ENCODE peak calls at places on chromosomes 1 and 21, in five cellular contexts. One of them, this sample, is unnamed.

GRCh38 chr1:209250970-209251636 is 332.4 kb upstream of the CAMK1G start:
- DNase-seq in GM13977: no peak
- DNase-seq in AG09319: no peak
- DNase-seq in progenitor cell of endocrine pancreas: no peak
- DNase-seq in activated CD8-positive, alpha-beta T cell treated with anti-CD3 and anti-CD28 coated beads for 36 hours: no peak
- DNase-seq in this sample: no peak

GRCh38 chr1:84634536-84635205 is 55.6 kb downstream of the SSX2IP start:
- DNase-seq in progenitor cell of endocrine pancreas: no peak
- DNase-seq in GM13977: no peak
- DNase-seq in AG09319: no peak
- DNase-seq in activated CD8-positive, alpha-beta T cell treated with anti-CD3 and anti-CD28 coated beads for 36 hours: no peak
- DNase-seq in this sample: no peak

GRCh38 chr1:218374972-218375371 is 29.8 kb downstream of the TGFB2 start:
- DNase-seq in activated CD8-positive, alpha-beta T cell treated with anti-CD3 and anti-CD28 coated beads for 36 hours: no peak
- DNase-seq in progenitor cell of endocrine pancreas: no peak
- DNase-seq in AG09319: no peak
- DNase-seq in GM13977: no peak
- DNase-seq in this sample: peak; percentile 54

GRCh38 chr1:32199717-32200072 is 700 bp upstream of the CCDC28B start:
- DNase-seq in AG09319: no peak
- DNase-seq in activated CD8-positive, alpha-beta T cell treated with anti-CD3 and anti-CD28 coated beads for 36 hours: no peak
- DNase-seq in progenitor cell of endocrine pancreas: no peak
- DNase-seq in GM13977: no peak
- DNase-seq in this sample: no peak

GRCh38 chr1:236556606-236557005 is 32.8 kb downstream of the LGALS8 start:
- DNase-seq in GM13977: no peak
- DNase-seq in AG09319: no peak
- DNase-seq in progenitor cell of endocrine pancreas: no peak
- DNase-seq in activated CD8-positive, alpha-beta T cell treated with anti-CD3 and anti-CD28 coated beads for 36 hours: no peak
- DNase-seq in this sample: no peak

GRCh38 chr1:59434336-59434735 is 137.4 kb downstream of the FGGY start:
- DNase-seq in GM13977: no peak
- DNase-seq in progenitor cell of endocrine pancreas: no peak
- DNase-seq in AG09319: no peak
- DNase-seq in activated CD8-positive, alpha-beta T cell treated with anti-CD3 and anti-CD28 coated beads for 36 hours: peak; percentile 16
- DNase-seq in this sample: no peak

GRCh38 chr1:60878323-60878722 is 204.0 kb upstream of the NFIA start:
- DNase-seq in activated CD8-positive, alpha-beta T cell treated with anti-CD3 and anti-CD28 coated beads for 36 hours: no peak
- DNase-seq in progenitor cell of endocrine pancreas: no peak
- DNase-seq in GM13977: no peak
- DNase-seq in AG09319: no peak
- DNase-seq in this sample: no peak

GRCh38 chr1:3746389-3746783 is 5.9 kb upstream of the CCDC27 start:
- DNase-seq in progenitor cell of endocrine pancreas: no peak
- DNase-seq in AG09319: no peak
- DNase-seq in GM13977: no peak
- DNase-seq in activated CD8-positive, alpha-beta T cell treated with anti-CD3 and anti-CD28 coated beads for 36 hours: no peak
- DNase-seq in this sample: no peak

GRCh38 chr1:215106067-215106466 is 23.5 kb downstream of the KCNK2 start:
- DNase-seq in activated CD8-positive, alpha-beta T cell treated with anti-CD3 and anti-CD28 coated beads for 36 hours: no peak
- DNase-seq in GM13977: no peak
- DNase-seq in progenitor cell of endocrine pancreas: no peak
- DNase-seq in AG09319: no peak
- DNase-seq in this sample: no peak

GRCh38 chr21:46515109-46515508 is 56.4 kb downstream of the DIP2A start:
- DNase-seq in GM13977: no peak
- DNase-seq in activated CD8-positive, alpha-beta T cell treated with anti-CD3 and anti-CD28 coated beads for 36 hours: peak; percentile 17
- DNase-seq in progenitor cell of endocrine pancreas: no peak
- DNase-seq in AG09319: peak; percentile 1
- DNase-seq in this sample: peak; percentile 48

GRCh38 chr1:85134583-85135455 is 66.0 kb downstream of the SYDE2 start:
- DNase-seq in GM13977: no peak
- DNase-seq in AG09319: no peak
- DNase-seq in progenitor cell of endocrine pancreas: no peak
- DNase-seq in activated CD8-positive, alpha-beta T cell treated with anti-CD3 and anti-CD28 coated beads for 36 hours: no peak
- DNase-seq in this sample: peak; percentile 57

GRCh38 chr1:170604889-170605288 is 59.0 kb upstream of the PRRX1 start:
- DNase-seq in GM13977: no peak
- DNase-seq in AG09319: no peak
- DNase-seq in activated CD8-positive, alpha-beta T cell treated with anti-CD3 and anti-CD28 coated beads for 36 hours: no peak
- DNase-seq in progenitor cell of endocrine pancreas: no peak
- DNase-seq in this sample: no peak

GRCh38 chr1:152110365-152110859 is 4.8 kb downstream of the TCHH start:
- DNase-seq in AG09319: no peak
- DNase-seq in activated CD8-positive, alpha-beta T cell treated with anti-CD3 and anti-CD28 coated beads for 36 hours: peak; percentile 44
- DNase-seq in GM13977: no peak
- DNase-seq in progenitor cell of endocrine pancreas: no peak
- DNase-seq in this sample: peak; percentile 53

GRCh38 chr1:186875874-186876273 is 47.1 kb downstream of the PLA2G4A start:
- DNase-seq in activated CD8-positive, alpha-beta T cell treated with anti-CD3 and anti-CD28 coated beads for 36 hours: no peak
- DNase-seq in GM13977: no peak
- DNase-seq in progenitor cell of endocrine pancreas: no peak
- DNase-seq in AG09319: no peak
- DNase-seq in this sample: no peak

GRCh38 chr1:155057104-155057503 is 6.0 kb downstream of the ADAM15 start:
- DNase-seq in GM13977: no peak
- DNase-seq in activated CD8-positive, alpha-beta T cell treated with anti-CD3 and anti-CD28 coated beads for 36 hours: no peak
- DNase-seq in progenitor cell of endocrine pancreas: no peak
- DNase-seq in AG09319: no peak
- DNase-seq in this sample: no peak

GRCh38 chr1:155053531-155054105 is 2.5 kb downstream of the ADAM15 start:
- DNase-seq in GM13977: no peak
- DNase-seq in activated CD8-positive, alpha-beta T cell treated with anti-CD3 and anti-CD28 coated beads for 36 hours: no peak
- DNase-seq in AG09319: no peak
- DNase-seq in progenitor cell of endocrine pancreas: no peak
- DNase-seq in this sample: no peak

GRCh38 chr1:155060736-155061135 is 2.8 kb upstream of the EFNA4 start:
- DNase-seq in GM13977: no peak
- DNase-seq in activated CD8-positive, alpha-beta T cell treated with anti-CD3 and anti-CD28 coated beads for 36 hours: no peak
- DNase-seq in AG09319: no peak
- DNase-seq in progenitor cell of endocrine pancreas: no peak
- DNase-seq in this sample: no peak

GRCh38 chr1:155061381-155062150 is 2.0 kb upstream of the EFNA4 start:
- DNase-seq in GM13977: peak; percentile 93
- DNase-seq in activated CD8-positive, alpha-beta T cell treated with anti-CD3 and anti-CD28 coated beads for 36 hours: peak; percentile 98
- DNase-seq in AG09319: no peak
- DNase-seq in progenitor cell of endocrine pancreas: peak; percentile 94
- DNase-seq in this sample: peak; percentile 85

DNA sequence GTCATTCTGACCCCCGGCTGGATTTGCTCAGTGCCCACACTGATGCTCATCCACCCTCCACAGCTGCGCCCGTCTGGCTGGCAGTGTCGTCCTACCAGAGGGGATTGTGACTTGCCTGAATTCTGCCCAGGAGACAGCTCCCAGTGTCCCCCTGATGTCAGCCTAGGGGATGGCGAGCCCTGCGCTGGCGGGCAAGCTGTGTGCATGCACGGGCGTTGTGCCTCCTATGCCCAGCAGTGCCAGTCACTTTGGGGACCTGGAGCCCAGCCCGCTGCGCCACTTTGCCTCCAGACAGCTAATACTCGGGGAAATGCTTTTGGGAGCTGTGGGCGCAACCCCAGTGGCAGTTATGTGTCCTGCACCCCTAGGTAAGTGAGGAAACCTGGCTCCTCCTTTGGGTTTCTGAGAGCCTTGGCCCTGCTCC is 5.7 kb upstream of the EFNA4 start:
- DNase-seq in GM13977: no peak
- DNase-seq in AG09319: no peak
- DNase-seq in activated CD8-positive, alpha-beta T cell treated with anti-CD3 and anti-CD28 coated beads for 36 hours: no peak
- DNase-seq in progenitor cell of endocrine pancreas: no peak
- DNase-seq in this sample: no peak
- TF ChIP-seq CTCF in GM13977: no peak
- TF ChIP-seq CTCF in AG09319: no peak
- TF ChIP-seq CTCF in activated CD8-positive, alpha-beta T cell treated with anti-CD3 and anti-CD28 coated beads for 36 hours: no peak
- TF ChIP-seq CTCF in progenitor cell of endocrine pancreas: peak; percentile 25
- TF ChIP-seq CTCF in this sample: no peak

DNA sequence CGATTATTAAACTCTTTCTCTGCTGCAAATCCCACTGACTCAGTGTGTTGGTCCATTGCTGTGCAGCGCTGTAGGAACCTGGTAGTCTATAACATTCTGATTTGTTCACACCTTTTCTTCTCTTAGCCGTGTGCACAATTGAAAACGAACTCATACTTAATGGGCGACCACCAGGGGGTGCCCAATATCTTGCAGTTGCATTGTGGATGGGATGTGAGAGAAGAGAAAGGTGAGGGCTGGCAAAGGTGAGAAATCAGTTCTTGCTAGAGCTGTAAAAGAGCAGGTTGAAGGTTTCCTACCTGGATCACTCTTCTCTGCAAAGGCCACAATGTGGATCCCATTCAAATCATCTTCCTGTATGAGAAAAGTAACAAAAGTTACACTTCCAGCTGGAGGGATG is 51.0 kb downstream of the CASQ2 start:
- DNase-seq in AG09319: no peak
- DNase-seq in GM13977: peak; percentile 31
- DNase-seq in activated CD8-positive, alpha-beta T cell treated with anti-CD3 and anti-CD28 coated beads for 36 hours: peak; percentile 65
- DNase-seq in progenitor cell of endocrine pancreas: peak; percentile 25
- DNase-seq in this sample: peak; percentile 49
- TF ChIP-seq CTCF in AG09319: peak; percentile 50
- TF ChIP-seq CTCF in GM13977: peak; percentile 62
- TF ChIP-seq CTCF in activated CD8-positive, alpha-beta T cell treated with anti-CD3 and anti-CD28 coated beads for 36 hours: peak; percentile 22
- TF ChIP-seq CTCF in progenitor cell of endocrine pancreas: peak; percentile 61
- TF ChIP-seq CTCF in this sample: peak; percentile 55

DNA sequence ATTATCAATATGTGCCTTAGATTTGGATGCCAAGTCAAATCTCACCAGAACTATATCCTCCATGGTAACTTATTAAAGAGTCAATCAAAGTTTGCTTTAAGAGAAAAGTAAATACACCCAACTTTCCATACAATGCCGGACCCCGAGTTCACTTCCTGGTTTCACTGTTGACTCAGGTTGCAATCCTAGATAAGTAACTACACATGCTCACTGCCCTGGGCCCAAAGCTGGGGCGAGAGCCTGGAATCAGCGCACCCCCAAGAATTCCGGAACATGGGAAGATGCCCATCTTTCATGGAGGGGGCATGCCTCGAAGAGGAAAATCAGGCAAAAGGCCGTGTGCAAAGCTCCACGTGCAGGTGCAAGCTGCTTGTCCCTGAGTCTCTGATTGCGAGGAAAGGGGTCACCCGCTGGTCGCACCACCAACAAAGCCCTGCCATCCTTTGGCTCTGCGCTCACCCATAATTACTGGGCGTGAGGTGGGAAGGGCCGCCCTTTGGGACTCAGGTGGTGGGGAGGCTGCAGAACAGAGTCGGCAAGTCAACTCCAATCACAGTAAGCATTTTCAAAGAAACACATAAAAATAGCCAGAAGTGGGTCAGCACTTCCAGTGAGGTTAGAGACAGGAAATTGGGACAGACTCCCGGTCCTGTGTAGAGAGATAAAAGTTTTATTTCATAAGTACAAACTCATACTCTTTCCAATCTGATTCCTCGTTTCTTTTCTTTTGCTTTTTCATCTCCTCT is 167.7 kb downstream of the TOMM20 start:
- DNase-seq in GM13977: no peak
- DNase-seq in progenitor cell of endocrine pancreas: no peak
- DNase-seq in activated CD8-positive, alpha-beta T cell treated with anti-CD3 and anti-CD28 coated beads for 36 hours: no peak
- DNase-seq in AG09319: no peak
- DNase-seq in this sample: peak; percentile 83
- TF ChIP-seq CTCF in GM13977: no peak
- TF ChIP-seq CTCF in progenitor cell of endocrine pancreas: no peak
- TF ChIP-seq CTCF in activated CD8-positive, alpha-beta T cell treated with anti-CD3 and anti-CD28 coated beads for 36 hours: no peak
- TF ChIP-seq CTCF in AG09319: no peak
- TF ChIP-seq CTCF in this sample: no peak

DNA sequence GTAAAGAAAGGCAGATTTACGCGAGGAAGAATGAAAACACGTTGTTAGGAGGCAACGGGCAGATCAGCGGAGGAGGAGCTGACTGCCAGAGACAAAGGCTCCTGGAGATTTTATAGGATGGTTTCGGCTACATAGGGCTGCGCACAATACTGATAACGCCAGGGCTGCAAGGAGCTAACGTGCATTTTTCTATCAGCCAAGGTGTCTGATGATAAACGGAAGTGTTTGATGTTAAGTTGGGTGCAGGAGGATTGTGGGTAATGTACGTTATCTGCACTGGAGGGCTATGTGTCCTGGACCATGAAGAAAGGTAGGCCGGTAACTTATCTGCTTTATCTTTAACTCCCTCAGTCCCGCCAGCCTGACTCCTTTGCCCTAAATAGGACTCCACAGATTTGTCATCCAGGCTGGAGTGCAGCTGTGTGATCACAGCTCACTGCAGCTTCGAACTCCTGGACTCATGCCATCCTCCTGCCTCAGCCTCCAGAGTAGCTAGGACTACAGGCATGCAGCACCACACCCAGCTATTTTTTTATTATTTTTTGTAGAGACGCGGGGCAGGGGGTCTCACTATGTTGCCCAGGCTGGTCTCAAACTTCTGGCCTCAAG is 29.6 kb downstream of the SETD4 start:
- DNase-seq in progenitor cell of endocrine pancreas: no peak
- DNase-seq in activated CD8-positive, alpha-beta T cell treated with anti-CD3 and anti-CD28 coated beads for 36 hours: no peak
- DNase-seq in AG09319: no peak
- DNase-seq in GM13977: no peak
- DNase-seq in this sample: peak; percentile 22
- TF ChIP-seq CTCF in progenitor cell of endocrine pancreas: no peak
- TF ChIP-seq CTCF in activated CD8-positive, alpha-beta T cell treated with anti-CD3 and anti-CD28 coated beads for 36 hours: no peak
- TF ChIP-seq CTCF in AG09319: no peak
- TF ChIP-seq CTCF in GM13977: no peak
- TF ChIP-seq CTCF in this sample: no peak

GRCh38 chr21:44509539-44509938 is 30.5 kb downstream of the KRTAP10-1 start:
- DNase-seq in progenitor cell of endocrine pancreas: no peak
- DNase-seq in GM13977: no peak
- DNase-seq in AG09319: no peak
- DNase-seq in activated CD8-positive, alpha-beta T cell treated with anti-CD3 and anti-CD28 coated beads for 36 hours: no peak
- DNase-seq in this sample: no peak
- TF ChIP-seq CTCF in progenitor cell of endocrine pancreas: no peak
- TF ChIP-seq CTCF in GM13977: peak; percentile 17
- TF ChIP-seq CTCF in AG09319: no peak
- TF ChIP-seq CTCF in activated CD8-positive, alpha-beta T cell treated with anti-CD3 and anti-CD28 coated beads for 36 hours: no peak
- TF ChIP-seq CTCF in this sample: no peak

GRCh38 chr1:109917429-109918076 is 6.9 kb downstream of the CSF1 start:
- DNase-seq in activated CD8-positive, alpha-beta T cell treated with anti-CD3 and anti-CD28 coated beads for 36 hours: no peak
- DNase-seq in GM13977: no peak
- DNase-seq in AG09319: no peak
- DNase-seq in progenitor cell of endocrine pancreas: no peak
- DNase-seq in this sample: no peak

GRCh38 chr1:109914587-109915240 is 4.1 kb downstream of the CSF1 start:
- DNase-seq in activated CD8-positive, alpha-beta T cell treated with anti-CD3 and anti-CD28 coated beads for 36 hours: no peak
- DNase-seq in AG09319: peak; percentile 93
- DNase-seq in progenitor cell of endocrine pancreas: no peak
- DNase-seq in GM13977: no peak
- DNase-seq in this sample: no peak

GRCh38 chr1:109919271-109919670 is 8.6 kb downstream of the CSF1 start:
- DNase-seq in progenitor cell of endocrine pancreas: no peak
- DNase-seq in GM13977: no peak
- DNase-seq in AG09319: no peak
- DNase-seq in activated CD8-positive, alpha-beta T cell treated with anti-CD3 and anti-CD28 coated beads for 36 hours: no peak
- DNase-seq in this sample: no peak

GRCh38 chr1:109918671-109919070 is 8.0 kb downstream of the CSF1 start:
- DNase-seq in progenitor cell of endocrine pancreas: no peak
- DNase-seq in GM13977: no peak
- DNase-seq in activated CD8-positive, alpha-beta T cell treated with anti-CD3 and anti-CD28 coated beads for 36 hours: no peak
- DNase-seq in AG09319: no peak
- DNase-seq in this sample: no peak

DNA sequence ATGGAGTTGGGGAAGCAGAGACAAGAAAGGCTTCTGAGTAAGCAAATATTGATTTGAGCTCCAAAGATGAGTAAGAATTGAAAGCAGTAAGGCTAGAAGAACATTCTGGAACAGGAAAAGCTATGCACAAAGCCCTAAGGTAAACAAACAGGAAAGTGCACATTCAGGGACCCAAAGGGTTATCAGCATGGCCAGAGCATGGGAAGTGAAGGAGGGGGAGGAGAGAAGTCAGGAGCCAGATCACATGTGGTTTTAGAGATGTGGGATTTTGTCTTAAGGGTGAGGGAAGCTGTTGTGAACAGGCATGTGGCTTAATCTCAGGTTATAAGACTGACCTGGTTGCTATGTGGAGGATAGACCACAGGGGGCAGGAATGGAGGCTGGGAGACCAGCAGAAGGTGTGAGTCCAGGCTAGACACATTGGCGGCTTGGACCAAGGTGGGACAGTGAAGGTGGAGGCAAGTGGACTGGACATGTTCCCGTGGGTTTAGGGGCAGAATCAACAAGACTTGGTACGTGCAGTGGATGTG is 7.5 kb downstream of the CSF1 start:
- DNase-seq in activated CD8-positive, alpha-beta T cell treated with anti-CD3 and anti-CD28 coated beads for 36 hours: no peak
- DNase-seq in GM13977: no peak
- DNase-seq in progenitor cell of endocrine pancreas: no peak
- DNase-seq in AG09319: no peak
- DNase-seq in this sample: no peak
- TF ChIP-seq CTCF in activated CD8-positive, alpha-beta T cell treated with anti-CD3 and anti-CD28 coated beads for 36 hours: no peak
- TF ChIP-seq CTCF in GM13977: peak; percentile 9
- TF ChIP-seq CTCF in progenitor cell of endocrine pancreas: peak; percentile 18
- TF ChIP-seq CTCF in AG09319: no peak
- TF ChIP-seq CTCF in this sample: peak; percentile 9